ENCODE peak calls at places on chromosomes 12 and 14, in ten cellular contexts. D is endodermal cell; C is ovary; H is AG10803; Z is mammary epithelial cell; U is ascending aorta; L is CD8-positive, alpha-beta T cell; I is neural progenitor cell; E is transverse colon; J is A549. V is an unnamed sample.

GRCh38 chr12:98587084-98587483 is 6.4 kb upstream of the SLC25A3 start:
- DNase-seq in D (peak), C (no peak), H (no peak), Z (no peak), U (no peak), L (no peak), I (no peak), E (no peak), J (no peak), V (no peak)

GRCh38 chr12:97446895-97447294 is 15.7 kb upstream of the RMST start:
- DNase-seq in D (no peak), C (no peak), H (no peak), Z (no peak), U (no peak), L (no peak), I (no peak), E (no peak), J (no peak), V (no peak)

GRCh38 chr14:90839024-90839888 is 23.0 kb upstream of the TTC7B start:
- DNase-seq in D (no peak), C (peak), H (peak), Z (no peak), U (peak), L (no peak), I (no peak), E (no peak), J (no peak), V (no peak)

GRCh38 chr12:91142184-91142583 is 30.9 kb upstream of the LUM start:
- DNase-seq in D (no peak), C (peak), H (peak), Z (no peak), U (no peak), L (no peak), I (no peak), E (no peak), J (no peak), V (no peak)

GRCh38 chr12:100851637-100852036 is 57.1 kb downstream of the ANO4 start:
- DNase-seq in D (no peak), C (no peak), H (no peak), Z (no peak), U (no peak), L (no peak), I (no peak), E (no peak), J (no peak), V (no peak)

GRCh38 chr14:35557221-35557747 is 23.3 kb downstream of the INSM2 start:
- DNase-seq in D (no peak), C (no peak), H (no peak), Z (no peak), U (no peak), L (no peak), I (no peak), E (no peak), J (no peak), V (no peak)

GRCh38 chr12:69846976-69847375 is 21.9 kb downstream of the MYRFL start:
- DNase-seq in D (no peak), C (no peak), H (no peak), Z (no peak), U (no peak), L (no peak), I (no peak), E (no peak), J (no peak), V (no peak)

GRCh38 chr12:85076688-85077430 is 40.7 kb downstream of the LRRIQ1 start:
- DNase-seq in D (peak), C (no peak), H (peak), Z (peak), U (no peak), L (no peak), I (peak), E (no peak), J (peak), V (peak)

GRCh38 chr14:69107407-69108003 is 45.4 kb downstream of the DCAF5 start:
- DNase-seq in D (peak), C (peak), H (peak), Z (peak), U (no peak), L (peak), I (peak), E (peak), J (peak), V (peak)

GRCh38 chr12:87720967-87721366 is 308.2 kb downstream of the C12orf50 start:
- DNase-seq in D (no peak), C (no peak), H (no peak), Z (no peak), U (no peak), L (no peak), I (no peak), E (no peak), J (no peak), V (no peak)

GRCh38 chr14:99596071-99596627 is 7.9 kb downstream of the CCDC85C start:
- DNase-seq in D (no peak), C (no peak), H (no peak), Z (no peak), U (no peak), L (no peak), I (no peak), E (peak), J (peak), V (no peak)

GRCh38 chr12:121576851-121577391 is 3.9 kb downstream of the KDM2B start:
- DNase-seq in D (peak), C (peak), H (peak), Z (peak), U (no peak), L (no peak), I (peak), E (no peak), J (peak), V (no peak)

GRCh38 chr12:55736780-55737580 is 5.9 kb upstream of the GDF11 start:
- DNase-seq in D (peak), C (peak), H (peak), Z (peak), U (peak), L (peak), I (peak), E (peak), J (peak), V (peak)

GRCh38 chr12:13004368-13004767 is 4.3 kb upstream of the HEBP1 start:
- DNase-seq in D (no peak), C (no peak), H (peak), Z (no peak), U (no peak), L (no peak), I (no peak), E (no peak), J (no peak), V (no peak)

GRCh38 chr14:68502196-68502595 is 290.7 kb downstream of the ZFP36L1 start:
- DNase-seq in D (no peak), C (no peak), H (no peak), Z (no peak), U (no peak), L (no peak), I (no peak), E (no peak), J (no peak), V (no peak)

GRCh38 chr12:66235626-66236281 is 46.7 kb downstream of the IRAK3 start:
- DNase-seq in D (no peak), C (no peak), H (peak), Z (no peak), U (no peak), L (no peak), I (no peak), E (no peak), J (peak), V (no peak)

GRCh38 chr12:62792526-62792925 is 142.4 kb downstream of the PPM1H start:
- DNase-seq in D (no peak), C (no peak), H (no peak), Z (no peak), U (no peak), L (no peak), I (no peak), E (no peak), J (no peak), V (no peak)

GRCh38 chr14:85319998-85320397 is 209.9 kb upstream of the FLRT2 start:
- DNase-seq in D (no peak), C (no peak), H (no peak), Z (peak), U (no peak), L (no peak), I (no peak), E (no peak), J (no peak), V (no peak)

GRCh38 chr14:104217486-104218360 is 79.3 kb downstream of the KIF26A start:
- DNase-seq in D (no peak), C (no peak), H (no peak), Z (no peak), U (no peak), L (peak), I (no peak), E (no peak), J (no peak), V (no peak)

GRCh38 chr12:46267618-46268348 is 1.1 kb downstream of the SLC38A1 start:
- DNase-seq in D (peak), C (peak), H (peak), Z (peak), U (no peak), L (peak), I (peak), E (no peak), J (peak), V (peak)

GRCh38 chr12:26268841-26269553 is 73.6 kb downstream of the SSPN start:
- DNase-seq in D (no peak), C (no peak), H (peak), Z (no peak), U (no peak), L (no peak), I (no peak), E (no peak), J (no peak), V (no peak)

GRCh38 chr12:98110516-98110915 is 404.9 kb upstream of the TMPO start:
- DNase-seq in D (no peak), C (no peak), H (no peak), Z (no peak), U (no peak), L (no peak), I (no peak), E (no peak), J (no peak), V (no peak)

GRCh38 chr12:63420206-63420644 is 248.1 kb downstream of the DPY19L2 start:
- DNase-seq in D (peak), C (no peak), H (peak), Z (peak), U (no peak), L (peak), I (peak), E (peak), J (peak), V (peak)

GRCh38 chr12:122420471-122421262 is 1.8 kb downstream of the CLIP1 start:
- DNase-seq in D (no peak), C (no peak), H (no peak), Z (no peak), U (no peak), L (no peak), I (no peak), E (no peak), J (no peak), V (peak)

GRCh38 chr12:111363578-111363977 is 5.3 kb downstream of the PHETA1 start:
- DNase-seq in D (no peak), C (no peak), H (peak), Z (no peak), U (no peak), L (no peak), I (no peak), E (no peak), J (peak), V (no peak)

GRCh38 chr12:12612403-12612802 is 727 bp downstream of the CREBL2 start:
- DNase-seq in D (no peak), C (no peak), H (peak), Z (peak), U (no peak), L (peak), I (peak), E (no peak), J (peak), V (no peak)

GRCh38 chr12:87690236-87690810 is 338.9 kb downstream of the C12orf50 start:
- DNase-seq in D (no peak), C (no peak), H (no peak), Z (no peak), U (no peak), L (no peak), I (no peak), E (no peak), J (no peak), V (no peak)

GRCh38 chr12:52037248-52037861 is 13.9 kb upstream of the NR4A1 start:
- DNase-seq in D (peak), C (peak), H (peak), Z (no peak), U (peak), L (no peak), I (peak), E (peak), J (no peak), V (peak)

GRCh38 chr12:44812062-44812461 is 64.1 kb downstream of the NELL2 start:
- DNase-seq in D (peak), C (no peak), H (no peak), Z (peak), U (no peak), L (peak), I (no peak), E (no peak), J (peak), V (no peak)

GRCh38 chr12:123056053-123056452 is 75.6 kb downstream of the ARL6IP4 start:
- DNase-seq in D (no peak), C (peak), H (no peak), Z (no peak), U (no peak), L (no peak), I (no peak), E (no peak), J (peak), V (peak)

GRCh38 chr14:98974113-98974512 is 297.9 kb downstream of the BCL11B start:
- DNase-seq in D (peak), C (no peak), H (no peak), Z (no peak), U (no peak), L (no peak), I (no peak), E (no peak), J (no peak), V (no peak)

GRCh38 chr12:76113800-76114757 is 29.6 kb upstream of the NAP1L1 start:
- DNase-seq in D (peak), C (no peak), H (no peak), Z (no peak), U (no peak), L (no peak), I (no peak), E (no peak), J (no peak), V (no peak)

GRCh38 chr12:74791365-74791764 is 253.7 kb downstream of the ATXN7L3B start:
- DNase-seq in D (peak), C (no peak), H (no peak), Z (no peak), U (no peak), L (no peak), I (no peak), E (no peak), J (no peak), V (no peak)

GRCh38 chr14:87483651-87484260 is 509.2 kb downstream of the GALC start:
- DNase-seq in D (no peak), C (no peak), H (peak), Z (peak), U (no peak), L (no peak), I (no peak), E (no peak), J (no peak), V (no peak)

GRCh38 chr12:65926119-65927004 is 102.1 kb downstream of the HMGA2 start:
- DNase-seq in D (peak), C (no peak), H (no peak), Z (no peak), U (no peak), L (no peak), I (peak), E (no peak), J (no peak), V (no peak)

GRCh38 chr12:1773937-1774655 is 46.3 kb upstream of the LRTM2 start:
- DNase-seq in D (no peak), C (no peak), H (peak), Z (no peak), U (no peak), L (no peak), I (no peak), E (no peak), J (no peak), V (no peak)

GRCh38 chr12:13980548-13981295 is 680 bp downstream of the GRIN2B start:
- DNase-seq in D (peak), C (no peak), H (no peak), Z (no peak), U (no peak), L (no peak), I (peak), E (no peak), J (peak), V (peak)

GRCh38 chr14:106378191-106378590 is 851.8 kb downstream of the TMEM121 start:
- DNase-seq in D (no peak), C (no peak), H (no peak), Z (no peak), U (no peak), L (peak), I (no peak), E (no peak), J (no peak), V (no peak)
- TF ChIP-seq CTCF in D (no peak), C (no peak), H (no peak), Z (no peak), U (no peak), L (peak), I (no peak), E (no peak), J (no peak), V (no peak)

GRCh38 chr12:50518129-50518528 is 13.3 kb downstream of the DIP2B start:
- DNase-seq in D (no peak), C (no peak), H (no peak), Z (no peak), U (no peak), L (no peak), I (no peak), E (no peak), J (no peak), V (no peak)

GRCh38 chr12:50514526-50515276 is 9.9 kb downstream of the DIP2B start:
- DNase-seq in D (no peak), C (no peak), H (no peak), Z (no peak), U (no peak), L (no peak), I (no peak), E (no peak), J (no peak), V (no peak)

GRCh38 chr12:50515587-50515986 is 10.8 kb downstream of the DIP2B start:
- DNase-seq in D (no peak), C (no peak), H (no peak), Z (no peak), U (no peak), L (no peak), I (no peak), E (no peak), J (no peak), V (no peak)

GRCh38 chr12:50520345-50520744 is 15.6 kb downstream of the DIP2B start:
- DNase-seq in D (no peak), C (no peak), H (no peak), Z (no peak), U (no peak), L (no peak), I (no peak), E (no peak), J (no peak), V (no peak)

GRCh38 chr12:50517456-50518048 is 12.8 kb downstream of the DIP2B start:
- DNase-seq in D (no peak), C (no peak), H (peak), Z (no peak), U (no peak), L (no peak), I (no peak), E (no peak), J (peak), V (no peak)
- H3K4me3 ChIP-seq in D (no peak), C (no peak), H (no peak), Z (no peak), U (no peak), L (no peak), I (no peak), E (no peak), J (no peak), V (no peak)

GRCh38 chr12:113002676-113003075 is 24.4 kb downstream of the OAS2 start:
- DNase-seq in D (no peak), C (no peak), H (no peak), Z (no peak), U (peak), L (no peak), I (no peak), E (no peak), J (no peak), V (no peak)

GRCh38 chr12:113006641-113007040 is 28.3 kb downstream of the OAS2 start:
- DNase-seq in D (no peak), C (no peak), H (no peak), Z (no peak), U (peak), L (no peak), I (no peak), E (no peak), J (no peak), V (no peak)

GRCh38 chr12:113003631-113004030 is 25.3 kb downstream of the OAS2 start:
- DNase-seq in D (no peak), C (no peak), H (no peak), Z (no peak), U (peak), L (no peak), I (no peak), E (no peak), J (no peak), V (no peak)

GRCh38 chr12:113007166-113007565 is 28.8 kb downstream of the OAS2 start:
- DNase-seq in D (peak), C (no peak), H (peak), Z (peak), U (peak), L (no peak), I (no peak), E (no peak), J (peak), V (no peak)

GRCh38 chr12:113005759-113006158 is 27.4 kb downstream of the OAS2 start:
- DNase-seq in D (peak), C (no peak), H (peak), Z (no peak), U (no peak), L (no peak), I (peak), E (no peak), J (peak), V (no peak)
- TF ChIP-seq CTCF in D (peak), C (no peak), H (peak), Z (peak), U (no peak), L (no peak), I (peak), E (no peak), J (peak), V (no peak)

DNA sequence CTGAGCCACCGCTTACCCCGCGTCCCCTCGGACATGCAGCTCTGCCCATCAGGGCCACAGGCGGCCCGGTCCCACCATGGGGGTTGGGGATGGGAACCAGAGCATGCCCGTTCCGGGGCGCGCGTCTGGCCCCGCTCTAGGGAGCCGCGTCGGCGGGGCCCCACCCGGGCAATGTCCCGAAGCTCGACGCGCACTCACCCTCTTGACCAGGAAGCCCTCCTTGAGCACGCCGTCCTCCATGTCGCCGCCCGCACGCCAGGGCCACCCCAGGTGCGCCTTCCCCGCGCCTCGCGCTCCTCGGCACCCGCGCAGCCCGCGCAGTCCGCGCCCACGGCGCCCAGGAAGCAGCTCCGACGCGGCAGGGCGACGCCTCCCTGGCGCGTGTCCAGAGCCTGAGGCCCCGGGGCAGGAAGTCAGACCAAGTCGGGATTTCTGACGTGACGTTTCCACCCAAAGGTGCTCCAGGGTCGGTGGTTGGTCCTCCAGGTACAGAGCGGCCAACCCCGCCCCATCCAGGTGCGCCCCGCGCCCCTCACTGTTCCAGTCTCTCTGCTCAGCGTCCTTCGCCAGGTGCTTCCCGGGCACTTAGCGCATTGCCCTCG is at the start of gene PLEK2:
- DNase-seq in D (no peak), C (no peak), H (peak), Z (peak), U (peak), L (peak), I (no peak), E (peak), J (peak), V (peak)
- H3K4me3 ChIP-seq in D (no peak), C (peak), H (peak), Z (peak), U (peak), L (peak), I (no peak), E (peak), J (peak), V (peak)

GRCh38 chr12:103501447-103501846 is 5.7 kb upstream of the C12orf42 start:
- DNase-seq in D (no peak), C (no peak), H (no peak), Z (no peak), U (no peak), L (no peak), I (no peak), E (no peak), J (no peak), V (no peak)

GRCh38 chr12:103499571-103499970 is 3.8 kb upstream of the C12orf42 start:
- DNase-seq in D (no peak), C (no peak), H (no peak), Z (no peak), U (no peak), L (no peak), I (no peak), E (no peak), J (no peak), V (no peak)

GRCh38 chr12:103505371-103506236 is 9.8 kb upstream of the C12orf42 start:
- DNase-seq in D (no peak), C (no peak), H (no peak), Z (peak), U (no peak), L (no peak), I (no peak), E (no peak), J (no peak), V (no peak)

GRCh38 chr12:103504606-103505005 is 8.8 kb upstream of the C12orf42 start:
- DNase-seq in D (no peak), C (no peak), H (no peak), Z (no peak), U (no peak), L (no peak), I (no peak), E (no peak), J (no peak), V (no peak)

GRCh38 chr12:103503546-103504480 is 8.0 kb upstream of the C12orf42 start:
- DNase-seq in D (peak), C (no peak), H (no peak), Z (peak), U (no peak), L (peak), I (peak), E (peak), J (peak), V (no peak)
- TF ChIP-seq CTCF in D (peak), C (no peak), H (peak), Z (peak), U (no peak), L (peak), I (peak), E (peak), J (peak), V (no peak)